ENCODE peak calls at places on chromosomes 13 and 19, in eight cellular contexts. M is AG09319, C is left kidney, S is left ventricle myocardium inferior, J is astrocyte of the hippocampus, P is D341Med, Y is heart right ventricle, K is kidney. F is an unnamed sample.

GRCh38 chr19:17441241-17442135 is 7.0 kb downstream of the TMEM221 start:
- DNase-seq in M (no peak), S (no peak), J (peak; percentile 82), P (peak; percentile 59), Y (no peak), C (peak; percentile 56), K (no peak), F (no peak)

GRCh38 chr13:53782400-53783030 is 753.9 kb downstream of the OLFM4 start:
- DNase-seq in K (no peak), M (no peak), Y (peak; percentile 5), S (no peak), C (peak; percentile 86), J (peak; percentile 72), P (peak; percentile 55), F (peak; percentile 11)

GRCh38 chr19:48401277-48401676 is 7.8 kb downstream of the GRIN2D start:
- DNase-seq in C (peak; percentile 52), S (no peak), M (no peak), P (no peak), J (no peak), Y (no peak), K (peak; percentile 6), F (no peak)

GRCh38 chr13:25678398-25678797 is 306.6 kb downstream of the ATP8A2 start:
- DNase-seq in J (no peak), K (no peak), C (no peak), S (no peak), P (no peak), Y (no peak), M (no peak), F (no peak)

GRCh38 chr13:62779146-62779545 is 1363.5 kb upstream of the PCDH20 start:
- DNase-seq in K (no peak), M (no peak), S (no peak), Y (no peak), P (no peak), J (no peak), C (no peak), F (no peak)

GRCh38 chr13:103351035-103351828 is 285.0 kb upstream of the SLC10A2 start:
- DNase-seq in S (peak; percentile 26), K (no peak), J (peak; percentile 94), P (no peak), M (no peak), Y (peak; percentile 13), C (peak; percentile 49), F (no peak)

GRCh38 chr13:26425439-26426358 is 131.8 kb upstream of the WASF3 start:
- DNase-seq in M (no peak), P (no peak), K (peak; percentile 68), C (peak; percentile 19), Y (peak; percentile 8), J (peak; percentile 24), S (no peak), F (no peak)

GRCh38 chr19:13748169-13748884 is 16.0 kb upstream of the MRI1 start:
- DNase-seq in K (no peak), M (no peak), Y (no peak), P (no peak), S (no peak), C (peak; percentile 59), J (peak; percentile 60), F (no peak)

GRCh38 chr19:53696951-53697350 is 65.2 kb downstream of the DPRX start:
- DNase-seq in M (no peak), Y (no peak), S (no peak), J (peak; percentile 7), P (no peak), K (no peak), C (no peak), F (no peak)

GRCh38 chr13:113965968-113966884 is 7.7 kb downstream of the C13orf46 start:
- DNase-seq in Y (no peak), M (no peak), K (no peak), P (no peak), S (no peak), C (no peak), J (no peak), F (no peak)

GRCh38 chr13:28611021-28611420 is 47.9 kb upstream of the POMP start:
- DNase-seq in P (no peak), S (no peak), J (no peak), M (no peak), K (no peak), Y (no peak), C (no peak), F (no peak)

GRCh38 chr19:42095814-42096230 is 19.9 kb downstream of the ZNF574 start:
- DNase-seq in C (peak; percentile 54), S (no peak), J (no peak), M (no peak), Y (no peak), P (no peak), K (peak; percentile 73), F (peak; percentile 29)

F was measured in progenitor cell of endocrine pancreas.